ENCODE peak calls at places on chromosomes 5 and 9, in nine cellular contexts. One of them, this sample, is unnamed.

GRCh38 chr5:91119941-91120850 is 262.9 kb downstream of the ARRDC3 start:
- DNase-seq in suprapubic skin: no peak
- DNase-seq in transverse colon: no peak
- DNase-seq in sigmoid colon: peak; percentile 82
- DNase-seq in K562: no peak
- DNase-seq in breast epithelium: no peak
- DNase-seq in stomach: no peak
- DNase-seq in H1: no peak
- DNase-seq in HCT116: no peak
- DNase-seq in this sample: no peak

GRCh38 chr5:79864364-79864763 is 126.7 kb downstream of the MTX3 start:
- DNase-seq in suprapubic skin: no peak
- DNase-seq in transverse colon: no peak
- DNase-seq in sigmoid colon: no peak
- DNase-seq in K562: no peak
- DNase-seq in breast epithelium: no peak
- DNase-seq in stomach: no peak
- DNase-seq in H1: no peak
- DNase-seq in HCT116: no peak
- DNase-seq in this sample: no peak

GRCh38 chr9:5510360-5510931 is at the start of gene PDCD1LG2:
- DNase-seq in suprapubic skin: no peak
- DNase-seq in transverse colon: no peak
- DNase-seq in sigmoid colon: no peak
- DNase-seq in K562: no peak
- DNase-seq in breast epithelium: no peak
- DNase-seq in stomach: no peak
- DNase-seq in H1: no peak
- DNase-seq in HCT116: no peak
- DNase-seq in this sample: no peak

GRCh38 chr9:35490910-35491465 is 1.1 kb downstream of the RUSC2 start:
- DNase-seq in suprapubic skin: no peak
- DNase-seq in transverse colon: no peak
- DNase-seq in sigmoid colon: no peak
- DNase-seq in K562: no peak
- DNase-seq in breast epithelium: no peak
- DNase-seq in stomach: no peak
- DNase-seq in H1: no peak
- DNase-seq in HCT116: no peak
- DNase-seq in this sample: no peak

GRCh38 chr9:72473474-72474241 is 47.8 kb upstream of the TMC1 start:
- DNase-seq in suprapubic skin: no peak
- DNase-seq in transverse colon: no peak
- DNase-seq in sigmoid colon: no peak
- DNase-seq in K562: no peak
- DNase-seq in breast epithelium: no peak
- DNase-seq in stomach: no peak
- DNase-seq in H1: no peak
- DNase-seq in HCT116: no peak
- DNase-seq in this sample: no peak

GRCh38 chr5:103037673-103038455 is 82.1 kb downstream of the GIN1 start:
- DNase-seq in suprapubic skin: no peak
- DNase-seq in transverse colon: no peak
- DNase-seq in sigmoid colon: no peak
- DNase-seq in K562: no peak
- DNase-seq in breast epithelium: no peak
- DNase-seq in stomach: no peak
- DNase-seq in H1: no peak
- DNase-seq in HCT116: no peak
- DNase-seq in this sample: no peak

GRCh38 chr5:170333161-170333909 is 35.8 kb upstream of the LCP2 start:
- DNase-seq in suprapubic skin: no peak
- DNase-seq in transverse colon: peak; percentile 43
- DNase-seq in sigmoid colon: no peak
- DNase-seq in K562: no peak
- DNase-seq in breast epithelium: peak; percentile 38
- DNase-seq in stomach: peak; percentile 33
- DNase-seq in H1: no peak
- DNase-seq in HCT116: no peak
- DNase-seq in this sample: peak; percentile 85

GRCh38 chr5:91281409-91281808 is 101.7 kb downstream of the ARRDC3 start:
- DNase-seq in suprapubic skin: no peak
- DNase-seq in transverse colon: no peak
- DNase-seq in sigmoid colon: no peak
- DNase-seq in K562: no peak
- DNase-seq in breast epithelium: no peak
- DNase-seq in stomach: no peak
- DNase-seq in H1: no peak
- DNase-seq in HCT116: peak; percentile 34
- DNase-seq in this sample: no peak

GRCh38 chr5:108381034-108381954 is 604 bp downstream of the FBXL17 start:
- DNase-seq in suprapubic skin: peak; percentile 88
- DNase-seq in transverse colon: peak; percentile 80
- DNase-seq in sigmoid colon: peak; percentile 83
- DNase-seq in K562: peak; percentile 59
- DNase-seq in breast epithelium: peak; percentile 59
- DNase-seq in stomach: peak; percentile 84
- DNase-seq in H1: no peak
- DNase-seq in HCT116: peak; percentile 10
- DNase-seq in this sample: peak; percentile 98
- TF ChIP-seq POLR2A in suprapubic skin: peak; percentile 25
- TF ChIP-seq POLR2A in transverse colon: peak; percentile 64
- TF ChIP-seq POLR2A in sigmoid colon: no peak
- TF ChIP-seq POLR2A in K562: no peak
- TF ChIP-seq POLR2A in breast epithelium: no peak
- TF ChIP-seq POLR2A in stomach: no peak
- TF ChIP-seq POLR2A in H1: no peak
- TF ChIP-seq POLR2A in HCT116: no peak
- TF ChIP-seq POLR2A in this sample: peak; percentile 77

GRCh38 chr5:119316116-119316515 is 39.7 kb upstream of the TNFAIP8 start:
- DNase-seq in suprapubic skin: no peak
- DNase-seq in transverse colon: no peak
- DNase-seq in sigmoid colon: no peak
- DNase-seq in K562: no peak
- DNase-seq in breast epithelium: no peak
- DNase-seq in stomach: no peak
- DNase-seq in H1: no peak
- DNase-seq in HCT116: no peak
- DNase-seq in this sample: no peak

GRCh38 chr5:119318256-119318914 is 37.4 kb upstream of the TNFAIP8 start:
- DNase-seq in suprapubic skin: no peak
- DNase-seq in transverse colon: no peak
- DNase-seq in sigmoid colon: no peak
- DNase-seq in K562: no peak
- DNase-seq in breast epithelium: no peak
- DNase-seq in stomach: no peak
- DNase-seq in H1: no peak
- DNase-seq in HCT116: no peak
- DNase-seq in this sample: peak; percentile 78

GRCh38 chr5:119313876-119314605 is 41.8 kb upstream of the TNFAIP8 start:
- DNase-seq in suprapubic skin: no peak
- DNase-seq in transverse colon: no peak
- DNase-seq in sigmoid colon: no peak
- DNase-seq in K562: no peak
- DNase-seq in breast epithelium: no peak
- DNase-seq in stomach: no peak
- DNase-seq in H1: no peak
- DNase-seq in HCT116: no peak
- DNase-seq in this sample: no peak

GRCh38 chr5:119313207-119313606 is 42.6 kb upstream of the TNFAIP8 start:
- DNase-seq in suprapubic skin: no peak
- DNase-seq in transverse colon: no peak
- DNase-seq in sigmoid colon: no peak
- DNase-seq in K562: no peak
- DNase-seq in breast epithelium: no peak
- DNase-seq in stomach: no peak
- DNase-seq in H1: no peak
- DNase-seq in HCT116: no peak
- DNase-seq in this sample: no peak

DNA sequence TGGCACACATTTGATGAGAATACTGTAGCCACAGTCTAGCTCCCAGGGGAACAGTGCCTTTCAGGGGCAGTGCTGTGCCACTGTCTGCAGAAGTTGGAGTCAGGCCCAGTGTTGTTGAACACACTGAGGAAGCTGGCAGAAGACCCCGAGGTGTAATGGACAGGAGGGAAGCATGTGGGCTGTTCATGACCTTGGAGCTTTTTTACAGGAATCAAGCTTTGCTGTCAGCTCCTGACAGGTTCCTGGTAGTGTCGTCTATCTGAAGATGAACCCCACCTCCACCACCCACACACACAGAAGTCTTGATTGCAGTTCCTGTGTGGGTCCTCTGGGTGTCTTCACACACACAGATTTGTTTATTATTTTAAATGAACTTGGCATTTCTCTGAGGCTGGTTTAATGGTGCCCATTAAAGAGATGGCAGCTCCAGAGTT is 40.3 kb upstream of the TNFAIP8 start:
- DNase-seq in suprapubic skin: no peak
- DNase-seq in transverse colon: no peak
- DNase-seq in sigmoid colon: no peak
- DNase-seq in K562: peak; percentile 63
- DNase-seq in breast epithelium: no peak
- DNase-seq in stomach: no peak
- DNase-seq in H1: no peak
- DNase-seq in HCT116: no peak
- DNase-seq in this sample: peak; percentile 77
- H3K4me1 ChIP-seq in suprapubic skin: peaks cover 5% of the 10 kb centered on the region
- H3K4me1 ChIP-seq in transverse colon: no peaks in the 10 kb centered on the region
- H3K4me1 ChIP-seq in sigmoid colon: peaks cover 22% of the 10 kb centered on the region
- H3K4me1 ChIP-seq in K562: peaks cover 44% of the 10 kb centered on the region
- H3K4me1 ChIP-seq in breast epithelium: no peaks in the 10 kb centered on the region
- H3K4me1 ChIP-seq in stomach: peaks cover 14% of the 10 kb centered on the region
- H3K4me1 ChIP-seq in H1: no peaks in the 10 kb centered on the region
- H3K4me1 ChIP-seq in HCT116: peaks cover 14% of the 10 kb centered on the region
- H3K4me1 ChIP-seq in this sample: peaks cover 88% of the 10 kb centered on the region

GRCh38 chr9:130578865-130579737 is at the start of gene FUBP3:
- DNase-seq in suprapubic skin: peak; percentile 96
- DNase-seq in transverse colon: peak; percentile 95
- DNase-seq in sigmoid colon: peak; percentile 97
- DNase-seq in K562: peak; percentile 95
- DNase-seq in breast epithelium: peak; percentile 88
- DNase-seq in stomach: peak; percentile 94
- DNase-seq in H1: peak; percentile 54
- DNase-seq in HCT116: peak; percentile 77
- DNase-seq in this sample: peak; percentile 96

GRCh38 chr9:130570200-130570599 is 9.2 kb upstream of the FUBP3 start:
- DNase-seq in suprapubic skin: no peak
- DNase-seq in transverse colon: no peak
- DNase-seq in sigmoid colon: no peak
- DNase-seq in K562: no peak
- DNase-seq in breast epithelium: no peak
- DNase-seq in stomach: no peak
- DNase-seq in H1: no peak
- DNase-seq in HCT116: peak; percentile 13
- DNase-seq in this sample: no peak

GRCh38 chr9:130576176-130576575 is 3.2 kb upstream of the FUBP3 start:
- DNase-seq in suprapubic skin: no peak
- DNase-seq in transverse colon: no peak
- DNase-seq in sigmoid colon: no peak
- DNase-seq in K562: no peak
- DNase-seq in breast epithelium: no peak
- DNase-seq in stomach: no peak
- DNase-seq in H1: no peak
- DNase-seq in HCT116: no peak
- DNase-seq in this sample: no peak

GRCh38 chr9:130579738-130580463 is 524 bp downstream of the FUBP3 start:
- DNase-seq in suprapubic skin: peak; percentile 83
- DNase-seq in transverse colon: no peak
- DNase-seq in sigmoid colon: no peak
- DNase-seq in K562: no peak
- DNase-seq in breast epithelium: no peak
- DNase-seq in stomach: no peak
- DNase-seq in H1: no peak
- DNase-seq in HCT116: no peak
- DNase-seq in this sample: no peak

GRCh38 chr9:130575514-130575913 is 3.9 kb upstream of the FUBP3 start:
- DNase-seq in suprapubic skin: no peak
- DNase-seq in transverse colon: no peak
- DNase-seq in sigmoid colon: no peak
- DNase-seq in K562: no peak
- DNase-seq in breast epithelium: no peak
- DNase-seq in stomach: no peak
- DNase-seq in H1: no peak
- DNase-seq in HCT116: no peak
- DNase-seq in this sample: no peak
- TF ChIP-seq POLR2AphosphoS5 in suprapubic skin: no peak
- TF ChIP-seq POLR2AphosphoS5 in transverse colon: no peak
- TF ChIP-seq POLR2AphosphoS5 in sigmoid colon: no peak
- TF ChIP-seq POLR2AphosphoS5 in K562: no peak
- TF ChIP-seq POLR2AphosphoS5 in breast epithelium: no peak
- TF ChIP-seq POLR2AphosphoS5 in stomach: no peak
- TF ChIP-seq POLR2AphosphoS5 in H1: no peak
- TF ChIP-seq POLR2AphosphoS5 in HCT116: no peak
- TF ChIP-seq POLR2AphosphoS5 in this sample: no peak

GRCh38 chr9:136093331-136093986 is 1.6 kb downstream of the NACC2 start:
- DNase-seq in suprapubic skin: no peak
- DNase-seq in transverse colon: no peak
- DNase-seq in sigmoid colon: no peak
- DNase-seq in K562: peak; percentile 67
- DNase-seq in breast epithelium: no peak
- DNase-seq in stomach: peak; percentile 54
- DNase-seq in H1: no peak
- DNase-seq in HCT116: no peak
- DNase-seq in this sample: no peak

GRCh38 chr9:136093995-136094881 is 851 bp downstream of the NACC2 start:
- DNase-seq in suprapubic skin: no peak
- DNase-seq in transverse colon: peak; percentile 74
- DNase-seq in sigmoid colon: peak; percentile 96
- DNase-seq in K562: peak; percentile 87
- DNase-seq in breast epithelium: peak; percentile 71
- DNase-seq in stomach: peak; percentile 69
- DNase-seq in H1: no peak
- DNase-seq in HCT116: peak; percentile 32
- DNase-seq in this sample: peak; percentile 91

GRCh38 chr9:136095028-136095494 is at the start of gene NACC2:
- DNase-seq in suprapubic skin: no peak
- DNase-seq in transverse colon: peak; percentile 81
- DNase-seq in sigmoid colon: no peak
- DNase-seq in K562: peak; percentile 75
- DNase-seq in breast epithelium: no peak
- DNase-seq in stomach: peak; percentile 79
- DNase-seq in H1: no peak
- DNase-seq in HCT116: no peak
- DNase-seq in this sample: peak; percentile 90

GRCh38 chr9:136096505-136097001 is 1.5 kb upstream of the NACC2 start:
- DNase-seq in suprapubic skin: no peak
- DNase-seq in transverse colon: no peak
- DNase-seq in sigmoid colon: no peak
- DNase-seq in K562: no peak
- DNase-seq in breast epithelium: no peak
- DNase-seq in stomach: no peak
- DNase-seq in H1: no peak
- DNase-seq in HCT116: no peak
- DNase-seq in this sample: no peak

DNA sequence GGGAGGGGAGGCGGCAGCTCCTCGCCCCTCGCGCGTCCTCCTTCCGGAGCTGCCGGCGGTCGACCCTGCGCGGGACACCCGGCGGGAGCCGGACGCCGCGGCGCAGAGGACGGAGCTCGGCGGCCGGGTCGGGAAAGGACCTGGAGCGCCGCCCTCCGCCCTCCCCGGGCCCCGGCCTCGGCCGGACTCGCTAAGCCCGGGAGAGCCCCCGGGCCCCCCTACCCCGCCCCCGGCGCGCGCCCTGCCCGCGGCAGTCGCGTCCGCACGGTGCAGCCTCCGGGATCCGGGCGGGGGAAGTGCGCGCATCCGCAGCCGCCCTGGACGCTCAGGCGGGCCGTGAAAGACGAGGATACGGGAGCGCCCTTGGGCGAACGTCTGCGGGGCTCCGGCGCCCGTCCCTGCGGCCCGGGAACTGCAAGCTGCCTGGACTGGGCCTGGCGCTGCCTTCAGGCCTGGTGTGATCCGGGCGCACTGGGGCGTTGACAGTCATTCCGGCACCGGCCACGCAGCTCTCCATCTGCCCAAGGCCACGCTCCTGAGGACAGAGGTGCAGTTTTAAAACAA is 488 bp upstream of the NACC2 start:
- DNase-seq in suprapubic skin: no peak
- DNase-seq in transverse colon: no peak
- DNase-seq in sigmoid colon: no peak
- DNase-seq in K562: peak; percentile 74
- DNase-seq in breast epithelium: no peak
- DNase-seq in stomach: peak; percentile 45
- DNase-seq in H1: no peak
- DNase-seq in HCT116: no peak
- DNase-seq in this sample: peak; percentile 89
- TF ChIP-seq POLR2A in suprapubic skin: no peak
- TF ChIP-seq POLR2A in transverse colon: no peak
- TF ChIP-seq POLR2A in sigmoid colon: no peak
- TF ChIP-seq POLR2A in K562: no peak
- TF ChIP-seq POLR2A in breast epithelium: no peak
- TF ChIP-seq POLR2A in stomach: no peak
- TF ChIP-seq POLR2A in H1: no peak
- TF ChIP-seq POLR2A in HCT116: no peak
- TF ChIP-seq POLR2A in this sample: no peak